ENCODE peak calls at places on chromosomes 5 and 9, in five cellular contexts. S, Z, M, U and H are unnamed samples.

GRCh38 chr9:100011062-100011681 is 87.6 kb downstream of the ERP44 start:
- DNase-seq in Z (peak), M (no peak), U (no peak), S (peak), H (peak)

GRCh38 chr9:89768650-89769071 is 163.8 kb downstream of the GADD45G start:
- DNase-seq in M (no peak), U (no peak), S (no peak), Z (no peak), H (no peak)

GRCh38 chr9:88952976-88953375 is 38.3 kb upstream of the S1PR3 start:
- DNase-seq in M (no peak), Z (no peak), U (no peak), S (no peak), H (no peak)

GRCh38 chr9:31364171-31364570 is 1020.3 kb upstream of the ACO1 start:
- DNase-seq in M (no peak), Z (no peak), U (no peak), S (no peak), H (no peak)

GRCh38 chr5:84961903-84962302 is 577.2 kb upstream of the EDIL3 start:
- DNase-seq in U (no peak), M (no peak), S (no peak), Z (no peak), H (no peak)

GRCh38 chr5:31361906-31362900 is 168.7 kb downstream of the CDH6 start:
- DNase-seq in S (peak), M (no peak), Z (no peak), U (no peak), H (no peak)

GRCh38 chr5:173954671-173955605 is 34.0 kb upstream of the C5orf47 start:
- DNase-seq in U (no peak), Z (peak), S (peak), M (no peak), H (no peak)

GRCh38 chr9:3473402-3473801 is 52.4 kb downstream of the RFX3 start:
- DNase-seq in M (no peak), Z (no peak), S (no peak), U (no peak), H (no peak)

GRCh38 chr5:135398160-135398854 is 724 bp downstream of the MACROH2A1 start:
- DNase-seq in S (peak), M (peak), U (peak), Z (peak), H (no peak)

GRCh38 chr9:76868897-76869296 is 37.0 kb downstream of the PRUNE2 start:
- DNase-seq in U (no peak), M (no peak), S (peak), Z (no peak), H (no peak)

GRCh38 chr5:82331557-82331956 is 53.4 kb upstream of the RPS23 start:
- DNase-seq in S (no peak), M (no peak), Z (no peak), U (no peak), H (no peak)

GRCh38 chr9:37035472-37036236 is 1.6 kb upstream of the PAX5 start:
- DNase-seq in U (no peak), S (peak), M (no peak), Z (no peak), H (no peak)

GRCh38 chr5:142748568-142749249 is 21.5 kb upstream of the ARHGAP26 start:
- DNase-seq in M (peak), S (no peak), Z (peak), U (peak), H (no peak)

GRCh38 chr5:53985796-53986195 is 324.6 kb downstream of the ARL15 start:
- DNase-seq in S (no peak), Z (no peak), U (no peak), M (no peak), H (no peak)

GRCh38 chr5:133884525-133885311 is 83.7 kb downstream of the C5orf15 start:
- DNase-seq in S (no peak), Z (no peak), U (no peak), M (no peak), H (no peak)

GRCh38 chr5:74660146-74660545 is 19.6 kb upstream of the ENC1 start:
- DNase-seq in S (no peak), U (no peak), Z (no peak), M (no peak), H (no peak)

GRCh38 chr5:65142007-65142406 is 339.7 kb downstream of the ADAMTS6 start:
- DNase-seq in S (no peak), Z (no peak), M (no peak), U (no peak), H (no peak)

GRCh38 chr5:16612007-16612406 is 4.8 kb downstream of the RETREG1 start:
- DNase-seq in S (no peak), Z (no peak), M (no peak), U (no peak), H (no peak)

GRCh38 chr5:83485842-83486241 is 14.3 kb downstream of the VCAN start:
- DNase-seq in S (peak), U (no peak), M (no peak), Z (no peak), H (no peak)

GRCh38 chr5:32680183-32680582 is 30.9 kb upstream of the NPR3 start:
- DNase-seq in U (no peak), Z (no peak), M (no peak), S (no peak), H (no peak)

GRCh38 chr5:124090115-124090514 is 578.1 kb downstream of the CSNK1G3 start:
- DNase-seq in Z (no peak), S (no peak), M (no peak), U (no peak), H (no peak)

GRCh38 chr5:57366744-57367143 is 115.9 kb downstream of the ACTBL2 start:
- DNase-seq in M (no peak), S (peak), Z (no peak), U (no peak), H (no peak)

GRCh38 chr9:20191239-20191840 is 402.5 kb upstream of the SLC24A2 start:
- DNase-seq in M (no peak), U (no peak), Z (no peak), S (no peak), H (no peak)
- TF ChIP-seq CTCF in M (no peak), U (no peak), Z (no peak), S (no peak), H (no peak)

DNA sequence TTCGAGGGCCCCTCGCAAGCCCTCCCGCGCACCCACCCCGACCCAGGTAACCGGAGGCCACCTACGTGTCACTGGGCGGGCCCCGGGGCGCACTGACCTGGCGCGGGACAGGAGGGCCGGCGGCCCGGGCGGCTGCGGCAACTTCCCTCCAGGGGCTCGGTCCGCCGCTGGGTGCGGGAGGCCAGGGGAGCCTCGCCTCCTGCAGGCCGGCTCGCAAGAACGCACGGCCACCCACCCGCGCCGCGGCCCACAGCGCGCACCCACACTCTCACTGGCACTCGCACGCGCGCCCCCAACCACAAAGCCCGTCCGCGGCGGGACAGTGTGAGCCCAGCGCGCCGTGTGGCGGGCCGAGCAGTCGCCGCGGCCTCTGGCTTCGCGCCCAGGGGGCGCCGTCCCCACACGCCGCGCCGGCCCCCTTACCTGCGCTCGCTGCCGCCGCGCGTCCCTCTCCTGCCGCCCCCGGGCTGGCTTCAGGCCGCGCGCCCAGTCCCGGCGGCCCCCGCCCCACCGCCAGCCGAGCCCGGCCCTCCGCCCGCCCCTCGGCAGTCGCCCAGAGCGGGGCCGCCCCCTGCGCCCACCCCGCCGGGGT is 430 bp downstream of the LPAR1 start:
- DNase-seq in Z (peak), S (peak), U (peak), M (peak), H (no peak)
- H3K4me3 ChIP-seq in Z (peak), S (peak), U (peak), M (peak), H (peak)

DNA sequence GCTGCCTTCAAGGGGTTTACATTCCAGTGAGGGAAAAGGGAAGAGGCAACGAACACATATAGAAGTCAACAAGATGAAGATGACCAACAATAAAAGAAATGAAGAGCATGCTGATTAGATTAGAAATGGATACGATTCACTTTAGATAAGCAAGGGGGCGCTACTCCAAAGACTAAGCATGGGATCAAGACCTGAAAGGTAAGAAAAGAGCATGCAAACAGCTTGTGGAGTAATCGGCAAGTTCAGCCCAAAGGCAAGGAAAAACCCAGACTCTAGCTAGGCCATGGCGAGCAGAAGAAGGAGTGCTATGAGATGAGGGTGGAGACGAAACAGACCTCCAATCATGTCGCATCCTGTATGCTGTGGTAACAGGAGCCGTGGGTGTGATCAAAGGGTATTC is 124.4 kb downstream of the FANCC start:
- DNase-seq in S (no peak), M (no peak), U (no peak), Z (no peak), H (no peak)
- TF ChIP-seq CTCF in S (no peak), M (no peak), U (no peak), Z (no peak), H (no peak)

DNA sequence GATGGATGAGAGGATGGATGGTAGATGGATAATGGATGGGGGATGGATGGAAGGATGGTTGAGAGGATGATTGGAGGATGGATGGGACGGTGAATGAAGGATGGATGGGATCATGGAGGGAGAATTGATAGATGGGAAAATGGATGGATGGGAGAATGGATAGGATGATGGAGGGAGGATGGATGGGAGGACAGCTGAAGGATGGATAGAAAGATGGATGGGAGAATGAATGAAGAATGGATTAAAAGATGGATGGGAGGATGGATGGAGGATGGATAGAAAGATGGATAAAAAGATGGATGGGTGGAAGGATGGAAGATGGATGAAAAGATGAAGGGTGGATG is 218.3 kb upstream of the IER5L start:
- DNase-seq in M (no peak), Z (no peak), U (no peak), S (no peak), H (no peak)
- H3K4me3 ChIP-seq in M (no peak), Z (no peak), U (no peak), S (no peak), H (no peak)

GRCh38 chr9:129611302-129611800 is 9.6 kb downstream of the C9orf50 start:
- DNase-seq in S (no peak), M (no peak), Z (no peak), U (no peak), H (no peak)

GRCh38 chr9:129613520-129614175 is 7.3 kb downstream of the C9orf50 start:
- DNase-seq in U (no peak), S (no peak), Z (no peak), M (no peak), H (no peak)

GRCh38 chr9:129612815-129613519 is 7.9 kb downstream of the C9orf50 start:
- DNase-seq in M (no peak), Z (no peak), U (no peak), S (no peak), H (no peak)

GRCh38 chr9:129610473-129611301 is 10.2 kb downstream of the C9orf50 start:
- DNase-seq in S (peak), M (peak), U (peak), Z (peak), H (no peak)

DNA sequence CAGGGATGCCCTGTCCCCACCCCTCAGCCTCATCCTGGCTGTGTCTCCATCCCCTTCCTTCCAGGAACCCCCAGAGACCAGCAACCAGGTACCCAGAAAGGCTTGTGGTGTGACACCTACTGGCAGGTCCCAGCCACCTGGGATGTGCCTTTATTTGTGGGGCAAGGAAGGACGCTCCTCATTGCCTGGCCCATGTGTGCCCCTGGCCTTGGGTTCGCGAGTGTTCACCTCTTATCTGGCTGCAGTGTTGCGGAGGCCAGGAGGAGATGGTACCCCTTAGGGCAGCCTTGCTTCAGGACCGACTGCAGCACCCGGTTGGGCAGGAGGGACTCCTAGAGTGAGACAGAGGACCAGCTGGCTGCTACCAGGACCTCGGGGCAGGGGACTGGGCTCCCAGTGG is 8.8 kb downstream of the C9orf50 start:
- DNase-seq in Z (no peak), S (no peak), U (no peak), M (no peak), H (no peak)
- TF ChIP-seq CTCF in Z (peak), S (no peak), U (no peak), M (no peak), H (no peak)

DNA sequence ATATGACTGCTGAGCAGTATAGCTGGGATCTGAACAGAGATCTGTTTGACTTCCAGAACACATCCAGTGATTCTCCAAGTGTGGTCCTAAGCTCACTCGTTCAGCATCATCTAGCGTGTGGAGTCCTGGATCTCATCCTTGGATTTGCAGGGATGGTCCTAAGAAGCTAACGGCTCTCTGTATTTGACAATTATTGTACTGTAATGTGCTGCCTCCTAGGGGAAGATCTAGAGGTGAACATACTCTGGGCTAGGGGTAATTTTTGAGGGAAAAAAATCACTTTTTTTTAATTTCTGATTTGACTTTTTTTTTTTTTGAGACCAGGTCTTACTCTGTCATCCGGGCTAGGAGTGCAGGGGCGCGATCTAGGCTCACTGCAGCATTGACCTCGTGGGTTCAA is 1.5 kb downstream of the SLC26A2 start:
- DNase-seq in S (peak), U (no peak), M (no peak), Z (peak), H (no peak)
- H3K4me3 ChIP-seq in S (no peak), U (peak), M (no peak), Z (no peak), H (no peak)

GRCh38 chr5:172283020-172283861 is at the start of gene UBTD2:
- DNase-seq in U (peak), Z (peak), S (peak), M (peak), H (no peak)
- TF ChIP-seq CTCF in U (peak), Z (peak), S (peak), M (no peak), H (peak)